ENCODE peak calls at places on chromosomes 16 and 17, in nine cellular contexts. W is astrocyte of the cerebellum, N is IMR-90, B is fibroblast of lung, E is HFF-Myc, R is mucosa of descending colon, T is heart right ventricle, O is AG09309, L is kidney epithelial cell. V is an unnamed sample.
A peak's percentile ranks its signal among the peaks of the same experiment; 100 is the strongest.

GRCh38 chr16:13885700-13886099 is 34.3 kb upstream of the ERCC4 start:
- DNase-seq in N (no peak), T (no peak), W (no peak), B (no peak), L (no peak), O (no peak), R (no peak), E (no peak), V (no peak)

GRCh38 chr17:80498242-80498919 is 22.0 kb upstream of the NPTX1 start:
- DNase-seq in O (peak; percentile 8), N (peak; percentile 47), B (peak; percentile 81), R (no peak), L (no peak), E (no peak), T (no peak), W (peak; percentile 93), V (no peak)

GRCh38 chr16:66428682-66429251 is 1.7 kb downstream of the BEAN1 start:
- DNase-seq in O (no peak), N (no peak), E (no peak), B (no peak), R (no peak), T (no peak), L (no peak), W (no peak), V (no peak)

GRCh38 chr17:53032861-53033271 is 789.9 kb upstream of the KIF2B start:
- DNase-seq in L (peak; percentile 65), R (no peak), O (no peak), T (peak; percentile 11), E (no peak), N (peak; percentile 0), W (peak; percentile 68), B (peak; percentile 12), V (no peak)

GRCh38 chr16:4011225-4011939 is 104.9 kb downstream of the ADCY9 start:
- DNase-seq in T (no peak), B (no peak), N (no peak), W (peak; percentile 39), E (no peak), R (no peak), L (no peak), O (no peak), V (peak; percentile 28)

GRCh38 chr17:31202968-31203367 is 94.1 kb downstream of the OMG start:
- DNase-seq in L (no peak), T (no peak), N (peak; percentile 38), B (peak; percentile 57), R (no peak), W (no peak), O (no peak), E (no peak), V (no peak)

GRCh38 chr17:75843577-75844529 is at the start of gene UNC13D:
- DNase-seq in L (no peak), N (no peak), T (no peak), B (no peak), R (peak; percentile 70), E (no peak), O (no peak), W (no peak), V (no peak)

GRCh38 chr17:8109669-8110455 is 8.5 kb downstream of the ALOXE3 start:
- DNase-seq in R (peak; percentile 85), W (no peak), E (no peak), B (peak; percentile 11), O (no peak), T (no peak), N (no peak), L (no peak), V (no peak)

GRCh38 chr17:10802487-10803284 is 1.2 kb downstream of the TMEM238L start:
- DNase-seq in B (no peak), R (peak; percentile 78), O (no peak), N (no peak), E (no peak), W (no peak), T (no peak), L (no peak), V (no peak)

GRCh38 chr16:27232061-27232841 is 28.9 kb downstream of the KDM8 start:
- DNase-seq in W (no peak), L (no peak), R (peak; percentile 77), B (peak; percentile 32), N (no peak), T (no peak), O (no peak), E (no peak), V (no peak)

GRCh38 chr17:16339959-16340358 is 13.3 kb downstream of the CENPV start:
- DNase-seq in O (no peak), R (no peak), T (no peak), L (no peak), N (no peak), E (no peak), B (no peak), W (no peak), V (no peak)

GRCh38 chr17:17504341-17505140 is 8.3 kb upstream of the RASD1 start:
- DNase-seq in T (no peak), N (no peak), L (no peak), W (no peak), R (no peak), O (no peak), E (no peak), B (no peak), V (no peak)

GRCh38 chr17:42773290-42774035 is at the start of gene VPS25:
- DNase-seq in N (peak; percentile 87), O (peak; percentile 43), T (peak; percentile 86), W (peak; percentile 43), L (no peak), E (peak; percentile 39), R (peak; percentile 85), B (peak; percentile 86), V (peak; percentile 64)

GRCh38 chr16:30875881-30876791 is 17.7 kb downstream of the BCL7C start:
- DNase-seq in R (peak; percentile 61), O (no peak), L (no peak), B (peak; percentile 39), T (no peak), E (no peak), N (peak; percentile 26), W (no peak), V (no peak)

GRCh38 chr17:63694229-63694973 is 5.5 kb downstream of the LIMD2 start:
- DNase-seq in N (no peak), B (no peak), L (no peak), R (no peak), W (no peak), E (no peak), O (no peak), T (no peak), V (no peak)

GRCh38 chr16:82954224-82954929 is 327.6 kb downstream of the CDH13 start:
- DNase-seq in W (peak; percentile 42), E (no peak), L (no peak), O (peak; percentile 42), N (peak; percentile 70), B (peak; percentile 78), R (no peak), T (no peak), V (no peak)

GRCh38 chr17:39974433-39974832 is 6.2 kb upstream of the PSMD3 start:
- DNase-seq in L (no peak), B (no peak), T (no peak), W (no peak), E (no peak), O (no peak), N (no peak), R (no peak), V (no peak)
- TF ChIP-seq CTCF in L (no peak), B (no peak), T (no peak), W (no peak), E (no peak), O (no peak), N (no peak), R (no peak), V (no peak)

GRCh38 chr16:68458551-68458950 is 10.2 kb upstream of the SMPD3 start:
- DNase-seq in T (no peak), L (no peak), B (no peak), N (no peak), O (no peak), W (no peak), R (no peak), E (no peak), V (no peak)

GRCh38 chr16:68452176-68452575 is 3.9 kb upstream of the SMPD3 start:
- DNase-seq in B (peak; percentile 14), R (no peak), T (no peak), W (no peak), L (no peak), O (peak; percentile 27), E (no peak), N (no peak), V (no peak)

GRCh38 chr16:68453816-68454215 is 5.5 kb upstream of the SMPD3 start:
- DNase-seq in T (no peak), E (no peak), L (no peak), R (no peak), N (no peak), W (no peak), O (no peak), B (no peak), V (no peak)

GRCh38 chr16:68458101-68458500 is 9.8 kb upstream of the SMPD3 start:
- DNase-seq in N (no peak), E (no peak), R (no peak), L (no peak), W (no peak), O (no peak), B (no peak), T (no peak), V (no peak)

DNA sequence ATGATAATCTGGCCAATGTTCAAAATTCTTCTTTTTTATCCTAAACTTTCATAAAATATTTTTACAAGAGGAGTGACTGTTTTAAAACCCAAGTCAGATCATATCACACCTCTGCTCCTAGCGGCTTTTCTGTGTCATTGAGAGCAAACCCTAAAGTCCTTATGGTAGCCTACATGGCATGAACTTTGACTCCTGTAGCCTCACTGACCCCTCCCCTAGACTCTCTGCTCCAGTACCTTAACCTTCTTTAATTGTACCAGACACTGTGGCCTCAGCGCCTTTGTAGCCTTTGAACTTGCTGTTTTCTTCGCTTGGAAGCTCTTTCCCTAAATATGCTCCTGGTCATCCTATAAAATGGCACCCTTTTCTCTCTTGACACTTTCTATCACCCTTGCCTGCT is 7.3 kb upstream of the SMPD3 start:
- DNase-seq in O (no peak), W (no peak), T (no peak), R (no peak), N (no peak), B (no peak), E (no peak), L (no peak), V (no peak)
- TF ChIP-seq CTCF in O (no peak), W (no peak), T (no peak), R (no peak), N (no peak), B (no peak), E (no peak), L (no peak), V (no peak)

GRCh38 chr16:89264800-89265550 is 47.5 kb downstream of the ZNF778 start:
- DNase-seq in N (no peak), T (no peak), L (no peak), W (no peak), B (no peak), O (no peak), E (no peak), R (no peak), V (no peak)
- TF ChIP-seq CTCF in N (no peak), T (no peak), L (no peak), W (no peak), B (no peak), O (no peak), E (no peak), R (no peak), V (no peak)

DNA sequence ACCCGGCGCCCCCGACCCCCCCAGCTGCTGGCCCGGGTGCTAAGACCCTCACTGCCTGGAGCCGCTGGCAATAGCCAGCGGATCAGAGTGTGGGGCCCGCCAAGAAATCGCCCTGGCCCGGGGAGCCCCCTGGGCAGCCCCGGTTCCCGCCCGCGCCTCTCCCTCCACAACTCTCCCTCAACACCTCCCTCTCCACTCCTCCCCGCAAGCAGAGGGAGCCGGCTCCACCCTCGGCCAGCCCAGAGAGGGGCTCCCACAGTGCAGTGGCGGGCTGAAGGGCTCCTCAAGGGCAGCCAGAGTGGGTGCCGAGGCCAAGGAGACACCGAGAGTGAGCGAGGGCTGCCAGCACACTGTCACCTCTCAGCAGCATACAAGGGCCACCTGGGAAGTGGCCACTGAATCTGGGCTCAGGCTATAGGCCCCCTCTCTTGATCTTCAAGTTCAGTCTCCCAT is 385.5 kb downstream of the SEC14L1 start:
- DNase-seq in L (no peak), T (no peak), N (no peak), E (no peak), O (no peak), B (no peak), R (no peak), W (no peak), V (no peak)
- TF ChIP-seq CTCF in L (no peak), T (no peak), N (no peak), E (no peak), O (no peak), B (no peak), R (no peak), W (no peak), V (no peak)